ENCODE peak calls at places on chromosomes 3 and 15, in four cellular contexts. N is SK-N-SH, X is body of pancreas, L is thoracic aorta. B is an unnamed sample.

GRCh38 chr3:72379500-72380187 is 468.6 kb downstream of the SHQ1 start:
- DNase-seq in L (no peak), X (no peak), N (no peak), B (no peak)

GRCh38 chr3:42652611-42653302 is 740 bp upstream of the ZBTB47 start:
- DNase-seq in N (peak; percentile 27), L (peak; percentile 46), X (peak; percentile 80), B (peak; percentile 67)

GRCh38 chr3:161305095-161305991 is 66.0 kb downstream of the SPTSSB start:
- DNase-seq in L (no peak), X (no peak), N (peak; percentile 28), B (no peak)

GRCh38 chr3:43994594-43995077 is 247.1 kb upstream of the TOPAZ1 start:
- DNase-seq in X (no peak), N (no peak), L (no peak), B (no peak)

GRCh38 chr3:54968546-54969172 is 40.8 kb upstream of the LRTM1 start:
- DNase-seq in N (no peak), L (no peak), X (no peak), B (no peak)

GRCh38 chr3:129025691-129026435 is 24.8 kb downstream of the EFCC1 start:
- DNase-seq in X (no peak), N (peak; percentile 62), L (no peak), B (no peak)

GRCh38 chr15:94844533-94845390 is 613.4 kb downstream of the MCTP2 start:
- DNase-seq in L (no peak), N (peak; percentile 77), X (peak; percentile 83), B (no peak)

GRCh38 chr15:38168472-38169057 is 84.1 kb upstream of the SPRED1 start:
- DNase-seq in L (no peak), X (no peak), N (no peak), B (no peak)

GRCh38 chr3:8848696-8849131 is 79.3 kb upstream of the OXTR start:
- DNase-seq in L (no peak), X (no peak), N (no peak), B (peak; percentile 46)

GRCh38 chr15:95826831-95827230 is 503.7 kb upstream of the NR2F2 start:
- DNase-seq in N (no peak), X (no peak), L (no peak), B (no peak)

GRCh38 chr3:182104811-182105316 is 393.1 kb downstream of the SOX2 start:
- DNase-seq in X (no peak), N (no peak), L (no peak), B (no peak)

GRCh38 chr3:148847351-148847750 is 17.7 kb upstream of the CPA3 start:
- DNase-seq in L (no peak), X (no peak), N (no peak), B (no peak)

GRCh38 chr3:184255291-184256039 is 5.9 kb downstream of the CAMK2N2 start:
- DNase-seq in L (no peak), X (no peak), N (no peak), B (no peak)

GRCh38 chr3:64676831-64677230 is 11.0 kb downstream of the ADAMTS9 start:
- DNase-seq in X (no peak), L (no peak), N (no peak), B (no peak)

GRCh38 chr3:159929181-159929893 is 59.3 kb upstream of the IL12A start:
- DNase-seq in X (peak; percentile 25), L (no peak), N (no peak), B (peak; percentile 89)

GRCh38 chr3:147361671-147362420 is 44.5 kb downstream of the ZIC4 start:
- DNase-seq in N (peak; percentile 59), L (no peak), X (peak; percentile 5), B (peak; percentile 11)

GRCh38 chr3:26712211-26713026 is 89.8 kb downstream of the LRRC3B start:
- DNase-seq in N (peak; percentile 26), L (no peak), X (peak; percentile 13), B (peak; percentile 0)

GRCh38 chr3:66377800-66378199 is 123.0 kb downstream of the LRIG1 start:
- DNase-seq in N (no peak), L (no peak), X (no peak), B (no peak)

GRCh38 chr3:28667646-28668376 is 319.2 kb upstream of the AZI2 start:
- DNase-seq in N (peak; percentile 61), X (peak; percentile 77), L (peak; percentile 9), B (peak; percentile 48)

GRCh38 chr15:41773729-41774061 is 589 bp upstream of the MAPKBP1 start:
- DNase-seq in L (no peak), X (no peak), N (no peak), B (no peak)

GRCh38 chr3:33749546-33750215 is 31.6 kb upstream of the CLASP2 start:
- DNase-seq in L (no peak), N (no peak), X (no peak), B (no peak)

GRCh38 chr15:25402342-25402741 is 36.5 kb downstream of the UBE3A start:
- DNase-seq in X (no peak), N (no peak), L (no peak), B (no peak)

GRCh38 chr3:160440687-160441086 is 8.9 kb downstream of the TRIM59 start:
- DNase-seq in L (no peak), X (no peak), N (no peak), B (peak; percentile 69)

GRCh38 chr3:45011756-45012441 is 14.2 kb upstream of the CLEC3B start:
- DNase-seq in L (no peak), N (no peak), X (peak; percentile 59), B (peak; percentile 79)

GRCh38 chr15:86572368-86572841 is 492.7 kb downstream of the AGBL1 start:
- DNase-seq in L (no peak), X (no peak), N (peak; percentile 75), B (no peak)

GRCh38 chr15:51908312-51908711 is 63.3 kb downstream of the LEO1 start:
- DNase-seq in L (no peak), N (no peak), X (no peak), B (peak; percentile 54)

GRCh38 chr15:39403674-39404117 is 177.2 kb upstream of the THBS1 start:
- DNase-seq in L (no peak), X (no peak), N (peak; percentile 66), B (no peak)

GRCh38 chr3:37891227-37891626 is 29.5 kb downstream of the CTDSPL start:
- DNase-seq in X (peak; percentile 46), L (no peak), N (peak; percentile 7), B (no peak)

DNA sequence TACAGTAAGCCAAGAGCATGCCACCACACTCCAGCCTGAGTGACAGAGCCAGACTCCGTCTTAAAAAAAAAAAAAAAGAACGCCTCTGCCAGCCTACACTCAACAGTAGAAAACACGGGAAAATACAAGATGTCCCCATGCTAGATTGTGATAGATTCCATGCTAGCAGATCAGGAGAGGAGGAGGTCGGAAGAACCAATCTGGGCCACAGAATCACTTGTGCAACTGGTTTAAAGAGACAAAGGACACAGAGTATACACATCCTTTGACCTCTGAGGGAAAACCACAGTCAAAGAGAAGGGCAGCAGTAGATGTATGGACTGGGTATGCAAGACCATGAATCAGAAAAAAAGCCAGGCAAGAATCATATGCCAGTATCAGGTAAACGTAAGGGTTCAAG is 15.9 kb downstream of the TBL1XR1 start:
- DNase-seq in N (no peak), X (no peak), L (no peak), B (no peak)
- H3K4me1 ChIP-seq in N (no peaks in the 10 kb centered on the region), X (peaks cover 24% of the 10 kb centered on the region), L (peaks cover 39% of the 10 kb centered on the region), B (no peaks in the 10 kb centered on the region)

DNA sequence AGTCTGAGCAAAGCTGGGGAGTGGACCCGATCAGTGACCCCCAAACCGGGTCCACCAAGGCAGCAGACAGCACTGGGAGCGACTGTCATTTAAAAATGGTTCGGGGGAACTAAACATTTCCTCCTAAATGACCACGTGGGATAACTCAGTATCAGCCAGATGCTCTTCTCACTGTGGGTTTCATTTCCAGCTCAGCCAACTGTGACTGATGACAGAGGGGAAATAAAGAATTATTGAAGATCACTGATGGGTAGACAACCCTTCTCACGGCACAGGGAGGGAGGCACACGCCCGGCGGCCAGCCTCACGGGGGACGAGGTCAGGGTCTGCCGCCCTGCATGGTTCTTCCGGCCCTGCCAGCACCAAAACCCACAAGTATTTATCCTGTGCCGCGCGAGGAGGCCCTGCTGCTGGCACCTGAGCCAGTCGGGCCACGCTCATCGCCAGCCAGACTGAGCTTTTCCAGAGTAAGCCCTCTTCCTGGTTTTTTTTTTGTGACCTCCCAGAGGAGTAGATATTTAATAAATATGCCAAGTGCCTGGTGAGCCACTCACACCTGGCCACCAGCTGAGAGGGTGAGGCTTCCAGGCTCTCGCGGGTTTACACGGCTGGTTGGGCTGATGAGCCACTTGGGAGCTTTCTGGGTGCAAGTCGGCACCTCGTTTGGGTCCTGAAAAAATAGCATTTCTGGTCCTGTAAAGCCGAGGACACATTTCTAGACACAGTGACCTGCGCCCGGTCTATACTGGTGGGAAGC is 6.2 kb downstream of the MELTF start:
- DNase-seq in N (peak; percentile 51), L (no peak), X (no peak), B (no peak)
- H3K4me3 ChIP-seq in N (no peak overlapping the region), L (no peak overlapping the region), X (no peak overlapping the region), B (no peak overlapping the region)

DNA sequence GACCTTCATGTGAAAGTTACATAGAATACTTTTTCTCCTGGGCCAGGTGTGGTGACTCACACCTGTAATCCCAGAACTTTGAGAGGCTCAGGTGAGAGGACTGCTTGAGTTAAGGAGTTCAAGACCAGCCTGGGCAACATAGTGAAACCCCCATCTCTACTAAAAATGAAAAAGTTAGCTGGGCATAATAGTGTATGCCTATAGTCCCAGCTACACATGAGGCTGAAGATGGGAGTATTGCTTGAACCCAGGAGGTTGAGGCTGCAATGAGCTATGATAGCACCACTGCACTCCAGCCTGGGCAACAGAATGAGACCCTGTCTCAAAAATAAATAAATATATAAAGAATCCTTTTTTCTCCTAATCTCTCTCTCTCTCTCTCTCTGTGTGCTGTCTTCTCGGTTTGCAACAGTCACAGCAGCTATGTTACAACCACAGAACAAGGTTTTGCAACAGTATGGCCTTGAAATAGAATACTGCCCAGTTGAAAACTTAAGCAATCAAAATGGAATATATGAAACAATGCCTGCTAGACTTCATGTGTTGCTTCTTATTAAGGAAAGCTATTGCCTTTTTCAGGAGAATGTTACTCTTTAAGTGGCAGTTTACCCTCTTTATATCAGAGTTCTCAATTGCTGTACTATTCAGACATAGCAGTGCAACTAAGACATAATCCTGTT is 12.3 kb upstream of the DENND4A start:
- DNase-seq in N (no peak), L (no peak), X (peak; percentile 38), B (no peak)
- H3K4me1 ChIP-seq in N (peaks cover 6% of the 10 kb centered on the region), L (peaks cover 3% of the 10 kb centered on the region), X (peaks cover 42% of the 10 kb centered on the region), B (no peaks in the 10 kb centered on the region)

DNA sequence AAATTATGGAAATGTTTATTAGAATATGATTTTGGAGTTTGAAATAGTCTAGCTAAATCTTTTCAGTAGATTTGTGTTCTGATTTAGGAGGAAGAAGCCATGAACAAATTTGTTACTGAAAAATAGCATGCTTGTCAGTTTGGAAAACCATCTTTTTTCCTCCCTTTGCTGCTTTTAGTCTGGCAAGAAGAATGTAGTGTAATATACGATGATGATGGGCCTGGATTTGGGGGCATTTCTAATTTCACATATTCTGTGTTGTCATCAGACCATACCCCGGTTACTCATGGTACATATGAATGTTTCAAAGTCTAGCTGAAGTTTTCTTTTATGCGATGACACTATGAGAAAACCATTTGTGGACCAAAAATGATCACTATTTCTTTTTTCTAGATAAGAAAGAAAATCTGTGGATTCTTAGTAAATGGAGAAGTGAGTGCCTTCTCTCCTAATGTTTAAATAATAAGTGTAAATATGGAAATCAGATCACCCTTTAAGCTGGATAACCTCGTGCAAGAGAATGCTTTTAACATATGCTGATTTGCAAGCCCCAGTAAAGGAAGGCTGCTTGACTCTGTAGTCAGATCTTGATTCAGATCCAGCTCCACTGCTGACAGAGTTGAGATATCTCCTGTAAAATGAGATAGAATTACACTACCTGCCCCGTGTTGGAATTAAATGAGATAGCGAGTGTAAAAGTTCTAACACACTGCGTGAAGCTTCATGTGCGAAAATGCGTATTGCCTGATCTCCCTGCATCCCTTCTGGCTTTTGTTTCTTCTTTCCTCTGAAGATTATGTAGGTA is 3.0 kb downstream of the MEF2A start:
- DNase-seq in N (no peak), L (no peak), X (no peak), B (no peak)
- H3K4me3 ChIP-seq in N (no peak overlapping the region), L (peak overlapping the region; percentile 97), X (no peak overlapping the region), B (no peak overlapping the region)

GRCh38 chr15:80484312-80484981 is 80.3 kb downstream of the ARNT2 start:
- DNase-seq in N (no peak), X (no peak), L (no peak), B (no peak)
- H3K4me1 ChIP-seq in N (peaks cover 2% of the 10 kb centered on the region), X (peaks cover 5% of the 10 kb centered on the region), L (peaks cover 28% of the 10 kb centered on the region), B (peaks cover 75% of the 10 kb centered on the region)

B was measured in SJSA1.